ENCODE peak calls at places on chromosomes 1 and 21, in ten cellular contexts. One of them, this sample, is unnamed.

GRCh38 chr1:70907563-70908310 is 139.9 kb downstream of the PTGER3 start:
- DNase-seq in cardiac fibroblast: no peak
- DNase-seq in DMS153: no peak
- DNase-seq in activated naive CD4-positive, alpha-beta T cell treated with Interleukin-2 at 50 U/mL for 16 hours: no peak
- DNase-seq in GM12865: no peak
- DNase-seq in non-pigmented ciliary epithelial cell: no peak
- DNase-seq in activated T-cell treated with anti-CD3 and anti-CD28 coated beads for 1 hour: no peak
- DNase-seq in CD8-positive, alpha-beta T cell: no peak
- DNase-seq in NCI-H1930: no peak
- DNase-seq in kidney: no peak
- DNase-seq in this sample: no peak

GRCh38 chr1:51491166-51491981 is 27.7 kb downstream of the EPS15 start:
- DNase-seq in cardiac fibroblast: no peak
- DNase-seq in DMS153: peak; percentile 22
- DNase-seq in activated naive CD4-positive, alpha-beta T cell treated with Interleukin-2 at 50 U/mL for 16 hours: no peak
- DNase-seq in GM12865: peak; percentile 53
- DNase-seq in non-pigmented ciliary epithelial cell: no peak
- DNase-seq in activated T-cell treated with anti-CD3 and anti-CD28 coated beads for 1 hour: no peak
- DNase-seq in CD8-positive, alpha-beta T cell: no peak
- DNase-seq in NCI-H1930: no peak
- DNase-seq in kidney: no peak
- DNase-seq in this sample: no peak

GRCh38 chr1:55741516-55741915 is 526.4 kb upstream of the USP24 start:
- DNase-seq in cardiac fibroblast: peak; percentile 65
- DNase-seq in DMS153: no peak
- DNase-seq in activated naive CD4-positive, alpha-beta T cell treated with Interleukin-2 at 50 U/mL for 16 hours: no peak
- DNase-seq in GM12865: no peak
- DNase-seq in non-pigmented ciliary epithelial cell: no peak
- DNase-seq in activated T-cell treated with anti-CD3 and anti-CD28 coated beads for 1 hour: no peak
- DNase-seq in CD8-positive, alpha-beta T cell: no peak
- DNase-seq in NCI-H1930: no peak
- DNase-seq in kidney: no peak
- DNase-seq in this sample: no peak

GRCh38 chr1:116393792-116394191 is 20.7 kb downstream of the ATP1A1 start:
- DNase-seq in cardiac fibroblast: no peak
- DNase-seq in DMS153: no peak
- DNase-seq in activated naive CD4-positive, alpha-beta T cell treated with Interleukin-2 at 50 U/mL for 16 hours: no peak
- DNase-seq in GM12865: no peak
- DNase-seq in non-pigmented ciliary epithelial cell: no peak
- DNase-seq in activated T-cell treated with anti-CD3 and anti-CD28 coated beads for 1 hour: no peak
- DNase-seq in CD8-positive, alpha-beta T cell: no peak
- DNase-seq in NCI-H1930: no peak
- DNase-seq in kidney: no peak
- DNase-seq in this sample: no peak

GRCh38 chr1:152533327-152533938 is 19.2 kb downstream of the CRCT1 start:
- DNase-seq in cardiac fibroblast: peak; percentile 38
- DNase-seq in DMS153: peak; percentile 37
- DNase-seq in activated naive CD4-positive, alpha-beta T cell treated with Interleukin-2 at 50 U/mL for 16 hours: peak; percentile 19
- DNase-seq in GM12865: peak; percentile 46
- DNase-seq in non-pigmented ciliary epithelial cell: no peak
- DNase-seq in activated T-cell treated with anti-CD3 and anti-CD28 coated beads for 1 hour: no peak
- DNase-seq in CD8-positive, alpha-beta T cell: no peak
- DNase-seq in NCI-H1930: peak; percentile 19
- DNase-seq in kidney: no peak
- DNase-seq in this sample: no peak

GRCh38 chr1:64459743-64460142 is 10.2 kb upstream of the CACHD1 start:
- DNase-seq in cardiac fibroblast: no peak
- DNase-seq in DMS153: no peak
- DNase-seq in activated naive CD4-positive, alpha-beta T cell treated with Interleukin-2 at 50 U/mL for 16 hours: no peak
- DNase-seq in GM12865: no peak
- DNase-seq in non-pigmented ciliary epithelial cell: no peak
- DNase-seq in activated T-cell treated with anti-CD3 and anti-CD28 coated beads for 1 hour: no peak
- DNase-seq in CD8-positive, alpha-beta T cell: no peak
- DNase-seq in NCI-H1930: no peak
- DNase-seq in kidney: no peak
- DNase-seq in this sample: no peak

GRCh38 chr1:227776277-227776676 is 39.2 kb upstream of the PRSS38 start:
- DNase-seq in cardiac fibroblast: peak; percentile 69
- DNase-seq in DMS153: no peak
- DNase-seq in activated naive CD4-positive, alpha-beta T cell treated with Interleukin-2 at 50 U/mL for 16 hours: no peak
- DNase-seq in GM12865: no peak
- DNase-seq in non-pigmented ciliary epithelial cell: no peak
- DNase-seq in activated T-cell treated with anti-CD3 and anti-CD28 coated beads for 1 hour: no peak
- DNase-seq in CD8-positive, alpha-beta T cell: no peak
- DNase-seq in NCI-H1930: no peak
- DNase-seq in kidney: peak; percentile 29
- DNase-seq in this sample: no peak

GRCh38 chr1:91502138-91502881 is 1.7 kb downstream of the CDC7 start:
- DNase-seq in cardiac fibroblast: peak; percentile 9
- DNase-seq in DMS153: no peak
- DNase-seq in activated naive CD4-positive, alpha-beta T cell treated with Interleukin-2 at 50 U/mL for 16 hours: no peak
- DNase-seq in GM12865: no peak
- DNase-seq in non-pigmented ciliary epithelial cell: no peak
- DNase-seq in activated T-cell treated with anti-CD3 and anti-CD28 coated beads for 1 hour: no peak
- DNase-seq in CD8-positive, alpha-beta T cell: no peak
- DNase-seq in NCI-H1930: no peak
- DNase-seq in kidney: no peak
- DNase-seq in this sample: no peak

GRCh38 chr21:33025471-33026298 is at the start of gene OLIG2:
- DNase-seq in cardiac fibroblast: no peak
- DNase-seq in DMS153: no peak
- DNase-seq in activated naive CD4-positive, alpha-beta T cell treated with Interleukin-2 at 50 U/mL for 16 hours: no peak
- DNase-seq in GM12865: no peak
- DNase-seq in non-pigmented ciliary epithelial cell: no peak
- DNase-seq in activated T-cell treated with anti-CD3 and anti-CD28 coated beads for 1 hour: no peak
- DNase-seq in CD8-positive, alpha-beta T cell: no peak
- DNase-seq in NCI-H1930: peak; percentile 43
- DNase-seq in kidney: no peak
- DNase-seq in this sample: peak; percentile 66

GRCh38 chr1:200739499-200740290 is 1.0 kb downstream of the CAMSAP2 start:
- DNase-seq in cardiac fibroblast: peak; percentile 48
- DNase-seq in DMS153: no peak
- DNase-seq in activated naive CD4-positive, alpha-beta T cell treated with Interleukin-2 at 50 U/mL for 16 hours: no peak
- DNase-seq in GM12865: no peak
- DNase-seq in non-pigmented ciliary epithelial cell: no peak
- DNase-seq in activated T-cell treated with anti-CD3 and anti-CD28 coated beads for 1 hour: no peak
- DNase-seq in CD8-positive, alpha-beta T cell: no peak
- DNase-seq in NCI-H1930: no peak
- DNase-seq in kidney: no peak
- DNase-seq in this sample: no peak

GRCh38 chr21:30958737-30959136 is 77.4 kb upstream of the KRTAP11-1 start:
- DNase-seq in cardiac fibroblast: no peak
- DNase-seq in DMS153: no peak
- DNase-seq in activated naive CD4-positive, alpha-beta T cell treated with Interleukin-2 at 50 U/mL for 16 hours: no peak
- DNase-seq in GM12865: no peak
- DNase-seq in non-pigmented ciliary epithelial cell: no peak
- DNase-seq in activated T-cell treated with anti-CD3 and anti-CD28 coated beads for 1 hour: no peak
- DNase-seq in CD8-positive, alpha-beta T cell: no peak
- DNase-seq in NCI-H1930: no peak
- DNase-seq in kidney: no peak
- DNase-seq in this sample: no peak

GRCh38 chr1:192539450-192540132 is 36.0 kb upstream of the RGS1 start:
- DNase-seq in cardiac fibroblast: peak; percentile 93
- DNase-seq in DMS153: no peak
- DNase-seq in activated naive CD4-positive, alpha-beta T cell treated with Interleukin-2 at 50 U/mL for 16 hours: no peak
- DNase-seq in GM12865: no peak
- DNase-seq in non-pigmented ciliary epithelial cell: peak; percentile 91
- DNase-seq in activated T-cell treated with anti-CD3 and anti-CD28 coated beads for 1 hour: no peak
- DNase-seq in CD8-positive, alpha-beta T cell: no peak
- DNase-seq in NCI-H1930: no peak
- DNase-seq in kidney: no peak
- DNase-seq in this sample: no peak

GRCh38 chr1:14604414-14604813 is 5.9 kb downstream of the KAZN start:
- DNase-seq in cardiac fibroblast: no peak
- DNase-seq in DMS153: no peak
- DNase-seq in activated naive CD4-positive, alpha-beta T cell treated with Interleukin-2 at 50 U/mL for 16 hours: no peak
- DNase-seq in GM12865: no peak
- DNase-seq in non-pigmented ciliary epithelial cell: no peak
- DNase-seq in activated T-cell treated with anti-CD3 and anti-CD28 coated beads for 1 hour: no peak
- DNase-seq in CD8-positive, alpha-beta T cell: no peak
- DNase-seq in NCI-H1930: no peak
- DNase-seq in kidney: no peak
- DNase-seq in this sample: no peak

GRCh38 chr21:31221051-31221450 is 123.0 kb downstream of the TIAM1 start:
- DNase-seq in cardiac fibroblast: no peak
- DNase-seq in DMS153: no peak
- DNase-seq in activated naive CD4-positive, alpha-beta T cell treated with Interleukin-2 at 50 U/mL for 16 hours: no peak
- DNase-seq in GM12865: peak; percentile 6
- DNase-seq in non-pigmented ciliary epithelial cell: no peak
- DNase-seq in activated T-cell treated with anti-CD3 and anti-CD28 coated beads for 1 hour: no peak
- DNase-seq in CD8-positive, alpha-beta T cell: no peak
- DNase-seq in NCI-H1930: no peak
- DNase-seq in kidney: no peak
- DNase-seq in this sample: no peak

GRCh38 chr1:21919520-21919919 is 17.6 kb downstream of the HSPG2 start:
- DNase-seq in cardiac fibroblast: peak; percentile 87
- DNase-seq in DMS153: no peak
- DNase-seq in activated naive CD4-positive, alpha-beta T cell treated with Interleukin-2 at 50 U/mL for 16 hours: no peak
- DNase-seq in GM12865: no peak
- DNase-seq in non-pigmented ciliary epithelial cell: no peak
- DNase-seq in activated T-cell treated with anti-CD3 and anti-CD28 coated beads for 1 hour: no peak
- DNase-seq in CD8-positive, alpha-beta T cell: no peak
- DNase-seq in NCI-H1930: no peak
- DNase-seq in kidney: no peak
- DNase-seq in this sample: no peak

GRCh38 chr1:54977938-54978337 is 2.5 kb upstream of the TMEM61 start:
- DNase-seq in cardiac fibroblast: no peak
- DNase-seq in DMS153: peak; percentile 53
- DNase-seq in activated naive CD4-positive, alpha-beta T cell treated with Interleukin-2 at 50 U/mL for 16 hours: no peak
- DNase-seq in GM12865: no peak
- DNase-seq in non-pigmented ciliary epithelial cell: no peak
- DNase-seq in activated T-cell treated with anti-CD3 and anti-CD28 coated beads for 1 hour: no peak
- DNase-seq in CD8-positive, alpha-beta T cell: no peak
- DNase-seq in NCI-H1930: no peak
- DNase-seq in kidney: peak; percentile 50
- DNase-seq in this sample: no peak

GRCh38 chr21:34022557-34023335 is 50.6 kb upstream of the MRPS6 start:
- DNase-seq in cardiac fibroblast: no peak
- DNase-seq in DMS153: peak; percentile 38
- DNase-seq in activated naive CD4-positive, alpha-beta T cell treated with Interleukin-2 at 50 U/mL for 16 hours: peak; percentile 58
- DNase-seq in GM12865: peak; percentile 66
- DNase-seq in non-pigmented ciliary epithelial cell: no peak
- DNase-seq in activated T-cell treated with anti-CD3 and anti-CD28 coated beads for 1 hour: no peak
- DNase-seq in CD8-positive, alpha-beta T cell: peak; percentile 28
- DNase-seq in NCI-H1930: no peak
- DNase-seq in kidney: no peak
- DNase-seq in this sample: no peak

GRCh38 chr1:228528612-228529011 is 41.4 kb downstream of the RNF187 start:
- DNase-seq in cardiac fibroblast: no peak
- DNase-seq in DMS153: no peak
- DNase-seq in activated naive CD4-positive, alpha-beta T cell treated with Interleukin-2 at 50 U/mL for 16 hours: no peak
- DNase-seq in GM12865: no peak
- DNase-seq in non-pigmented ciliary epithelial cell: no peak
- DNase-seq in activated T-cell treated with anti-CD3 and anti-CD28 coated beads for 1 hour: no peak
- DNase-seq in CD8-positive, alpha-beta T cell: no peak
- DNase-seq in NCI-H1930: no peak
- DNase-seq in kidney: no peak
- DNase-seq in this sample: no peak

GRCh38 chr1:15916916-15917315 is 59.0 kb downstream of the ZBTB17 start:
- DNase-seq in cardiac fibroblast: no peak
- DNase-seq in DMS153: no peak
- DNase-seq in activated naive CD4-positive, alpha-beta T cell treated with Interleukin-2 at 50 U/mL for 16 hours: no peak
- DNase-seq in GM12865: peak; percentile 60
- DNase-seq in non-pigmented ciliary epithelial cell: no peak
- DNase-seq in activated T-cell treated with anti-CD3 and anti-CD28 coated beads for 1 hour: no peak
- DNase-seq in CD8-positive, alpha-beta T cell: no peak
- DNase-seq in NCI-H1930: no peak
- DNase-seq in kidney: no peak
- DNase-seq in this sample: no peak

GRCh38 chr1:171245458-171246064 is 2.7 kb upstream of the FMO1 start:
- DNase-seq in cardiac fibroblast: peak; percentile 63
- DNase-seq in DMS153: no peak
- DNase-seq in activated naive CD4-positive, alpha-beta T cell treated with Interleukin-2 at 50 U/mL for 16 hours: no peak
- DNase-seq in GM12865: peak; percentile 45
- DNase-seq in non-pigmented ciliary epithelial cell: no peak
- DNase-seq in activated T-cell treated with anti-CD3 and anti-CD28 coated beads for 1 hour: no peak
- DNase-seq in CD8-positive, alpha-beta T cell: peak; percentile 15
- DNase-seq in NCI-H1930: no peak
- DNase-seq in kidney: no peak
- DNase-seq in this sample: no peak

GRCh38 chr1:22212400-22213233 is 69.7 kb upstream of the WNT4 start:
- DNase-seq in cardiac fibroblast: no peak
- DNase-seq in DMS153: no peak
- DNase-seq in activated naive CD4-positive, alpha-beta T cell treated with Interleukin-2 at 50 U/mL for 16 hours: no peak
- DNase-seq in GM12865: no peak
- DNase-seq in non-pigmented ciliary epithelial cell: no peak
- DNase-seq in activated T-cell treated with anti-CD3 and anti-CD28 coated beads for 1 hour: no peak
- DNase-seq in CD8-positive, alpha-beta T cell: no peak
- DNase-seq in NCI-H1930: no peak
- DNase-seq in kidney: peak; percentile 26
- DNase-seq in this sample: no peak

GRCh38 chr1:55951291-55951690 is 628.1 kb downstream of the PLPP3 start:
- DNase-seq in cardiac fibroblast: peak; percentile 36
- DNase-seq in DMS153: no peak
- DNase-seq in activated naive CD4-positive, alpha-beta T cell treated with Interleukin-2 at 50 U/mL for 16 hours: no peak
- DNase-seq in GM12865: no peak
- DNase-seq in non-pigmented ciliary epithelial cell: no peak
- DNase-seq in activated T-cell treated with anti-CD3 and anti-CD28 coated beads for 1 hour: no peak
- DNase-seq in CD8-positive, alpha-beta T cell: no peak
- DNase-seq in NCI-H1930: no peak
- DNase-seq in kidney: no peak
- DNase-seq in this sample: no peak

GRCh38 chr1:155134858-155135415 is 715 bp upstream of the SLC50A1 start:
- DNase-seq in cardiac fibroblast: peak; percentile 98
- DNase-seq in DMS153: peak; percentile 52
- DNase-seq in activated naive CD4-positive, alpha-beta T cell treated with Interleukin-2 at 50 U/mL for 16 hours: peak; percentile 82
- DNase-seq in GM12865: peak; percentile 68
- DNase-seq in non-pigmented ciliary epithelial cell: peak; percentile 90
- DNase-seq in activated T-cell treated with anti-CD3 and anti-CD28 coated beads for 1 hour: peak; percentile 14
- DNase-seq in CD8-positive, alpha-beta T cell: peak; percentile 28
- DNase-seq in NCI-H1930: no peak
- DNase-seq in kidney: peak; percentile 97
- DNase-seq in this sample: peak; percentile 66

GRCh38 chr1:21262282-21263051 is 27.8 kb downstream of the ECE1 start:
- DNase-seq in cardiac fibroblast: peak; percentile 96
- DNase-seq in DMS153: no peak
- DNase-seq in activated naive CD4-positive, alpha-beta T cell treated with Interleukin-2 at 50 U/mL for 16 hours: no peak
- DNase-seq in GM12865: no peak
- DNase-seq in non-pigmented ciliary epithelial cell: peak; percentile 81
- DNase-seq in activated T-cell treated with anti-CD3 and anti-CD28 coated beads for 1 hour: no peak
- DNase-seq in CD8-positive, alpha-beta T cell: no peak
- DNase-seq in NCI-H1930: no peak
- DNase-seq in kidney: peak; percentile 90
- DNase-seq in this sample: no peak

GRCh38 chr21:45356251-45356650 is 48.7 kb upstream of the COL18A1 start:
- DNase-seq in cardiac fibroblast: no peak
- DNase-seq in DMS153: no peak
- DNase-seq in activated naive CD4-positive, alpha-beta T cell treated with Interleukin-2 at 50 U/mL for 16 hours: no peak
- DNase-seq in GM12865: no peak
- DNase-seq in non-pigmented ciliary epithelial cell: no peak
- DNase-seq in activated T-cell treated with anti-CD3 and anti-CD28 coated beads for 1 hour: no peak
- DNase-seq in CD8-positive, alpha-beta T cell: no peak
- DNase-seq in NCI-H1930: no peak
- DNase-seq in kidney: peak; percentile 26
- DNase-seq in this sample: no peak

GRCh38 chr1:89739013-89739843 is 81.6 kb upstream of the LRRC8D start:
- DNase-seq in cardiac fibroblast: peak; percentile 73
- DNase-seq in DMS153: no peak
- DNase-seq in activated naive CD4-positive, alpha-beta T cell treated with Interleukin-2 at 50 U/mL for 16 hours: peak; percentile 58
- DNase-seq in GM12865: peak; percentile 41
- DNase-seq in non-pigmented ciliary epithelial cell: peak; percentile 32
- DNase-seq in activated T-cell treated with anti-CD3 and anti-CD28 coated beads for 1 hour: no peak
- DNase-seq in CD8-positive, alpha-beta T cell: no peak
- DNase-seq in NCI-H1930: no peak
- DNase-seq in kidney: no peak
- DNase-seq in this sample: no peak

GRCh38 chr1:119689511-119689910 is 22.2 kb upstream of the PHGDH start:
- DNase-seq in cardiac fibroblast: no peak
- DNase-seq in DMS153: no peak
- DNase-seq in activated naive CD4-positive, alpha-beta T cell treated with Interleukin-2 at 50 U/mL for 16 hours: no peak
- DNase-seq in GM12865: no peak
- DNase-seq in non-pigmented ciliary epithelial cell: no peak
- DNase-seq in activated T-cell treated with anti-CD3 and anti-CD28 coated beads for 1 hour: no peak
- DNase-seq in CD8-positive, alpha-beta T cell: no peak
- DNase-seq in NCI-H1930: no peak
- DNase-seq in kidney: no peak
- DNase-seq in this sample: no peak

GRCh38 chr1:100428160-100428559 is 75.9 kb downstream of the CDC14A start:
- DNase-seq in cardiac fibroblast: peak; percentile 7
- DNase-seq in DMS153: no peak
- DNase-seq in activated naive CD4-positive, alpha-beta T cell treated with Interleukin-2 at 50 U/mL for 16 hours: no peak
- DNase-seq in GM12865: no peak
- DNase-seq in non-pigmented ciliary epithelial cell: no peak
- DNase-seq in activated T-cell treated with anti-CD3 and anti-CD28 coated beads for 1 hour: no peak
- DNase-seq in CD8-positive, alpha-beta T cell: no peak
- DNase-seq in NCI-H1930: no peak
- DNase-seq in kidney: no peak
- DNase-seq in this sample: no peak